ENCODE peak calls at places on chromosomes 6 and 20, in nine cellular contexts. M is adrenal gland, Q is H1, R is thyroid gland, N is uterus, X is breast epithelium, Y is endothelial cell of umbilical vein, H is upper lobe of left lung, W is sigmoid colon. J is an unnamed sample.
A peak's percentile ranks its signal among the peaks of the same experiment; 100 is the strongest.

GRCh38 chr6:36671687-36672375 is 6.7 kb upstream of the CDKN1A start:
- DNase-seq in M (no peak), N (no peak), Y (no peak), X (no peak), R (no peak), Q (no peak), W (no peak), H (no peak), J (no peak)

GRCh38 chr6:148924226-148924989 is 177.6 kb downstream of the UST start:
- DNase-seq in N (no peak), H (no peak), Y (no peak), X (no peak), M (no peak), Q (no peak), W (no peak), R (no peak), J (no peak)

GRCh38 chr6:35970181-35970580 is 49.3 kb upstream of the SRPK1 start:
- DNase-seq in N (no peak), M (peak; percentile 50), R (no peak), X (no peak), W (no peak), Q (no peak), Y (peak; percentile 81), H (no peak), J (no peak)

GRCh38 chr20:10511507-10512231 is 76.6 kb downstream of the SLX4IP start:
- DNase-seq in Q (no peak), N (peak; percentile 85), M (peak; percentile 88), W (peak; percentile 96), H (no peak), R (peak; percentile 89), X (peak; percentile 85), Y (peak; percentile 94), J (peak; percentile 79)

GRCh38 chr6:5712349-5713215 is 294.1 kb downstream of the NRN1 start:
- DNase-seq in X (no peak), M (no peak), H (no peak), W (no peak), Q (no peak), N (no peak), Y (no peak), R (no peak), J (peak; percentile 15)

GRCh38 chr6:163370807-163371206 is 43.7 kb upstream of the QKI start:
- DNase-seq in M (no peak), Q (no peak), X (no peak), H (no peak), Y (no peak), N (no peak), R (no peak), W (no peak), J (no peak)

GRCh38 chr6:2918936-2919335 is 15.8 kb upstream of the SERPINB9 start:
- DNase-seq in N (no peak), X (peak; percentile 10), W (no peak), Y (no peak), R (no peak), M (no peak), Q (no peak), H (no peak), J (no peak)

GRCh38 chr6:2848851-2849250 is 7.2 kb upstream of the SERPINB1 start:
- DNase-seq in X (no peak), M (no peak), H (no peak), R (no peak), N (no peak), W (no peak), Y (no peak), Q (no peak), J (peak; percentile 58)

GRCh38 chr6:165081944-165082532 is 227.4 kb downstream of the C6orf118 start:
- DNase-seq in Q (no peak), W (no peak), N (no peak), R (no peak), M (no peak), H (no peak), X (no peak), Y (no peak), J (no peak)

GRCh38 chr6:99334526-99335127 is 14.8 kb downstream of the FAXC start:
- DNase-seq in R (peak; percentile 16), Y (peak; percentile 49), X (no peak), W (no peak), M (peak; percentile 17), H (no peak), N (no peak), Q (no peak), J (no peak)

GRCh38 chr6:43078651-43079050 is 2.5 kb downstream of the PTK7 start:
- DNase-seq in R (no peak), H (no peak), M (no peak), W (no peak), Q (no peak), N (no peak), Y (no peak), X (no peak), J (no peak)

GRCh38 chr20:25076201-25076600 is 5.7 kb downstream of the VSX1 start:
- DNase-seq in H (no peak), Y (no peak), R (no peak), X (no peak), W (no peak), M (peak; percentile 50), Q (no peak), N (no peak), J (no peak)

DNA sequence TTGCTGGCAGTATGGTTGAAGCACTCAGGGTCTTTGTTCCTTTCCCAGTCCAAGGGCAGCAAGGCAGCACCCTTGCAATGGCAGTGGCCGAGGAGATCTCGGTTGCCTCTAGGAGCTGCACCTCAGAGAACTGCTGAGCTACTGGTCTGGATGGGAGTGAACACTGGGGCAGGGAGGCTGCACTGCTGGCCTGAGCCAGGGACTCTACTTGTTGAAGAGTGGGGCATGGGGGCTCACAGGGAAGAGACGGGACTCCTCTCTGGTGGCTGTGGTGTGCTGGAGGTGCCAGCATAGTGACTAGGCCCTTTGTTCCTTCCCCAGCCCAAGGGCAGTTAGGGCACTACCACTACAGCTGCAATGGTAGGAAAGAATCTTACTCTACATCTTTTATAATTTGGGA is 203.0 kb downstream of the ZDHHC14 start:
- DNase-seq in W (no peak), R (no peak), N (no peak), Q (no peak), M (no peak), Y (no peak), H (no peak), X (no peak), J (no peak)
- H3K27ac ChIP-seq in W (no peak overlapping the region), R (no peak overlapping the region), N (no peak overlapping the region), Q (no peak overlapping the region), M (no peak overlapping the region), Y (no peak overlapping the region), H (no peak overlapping the region), X (no peak overlapping the region), J (no peak overlapping the region)

GRCh38 chr6:837380-837779 is 144.4 kb upstream of the EXOC2 start:
- DNase-seq in R (no peak), X (no peak), Y (no peak), H (no peak), N (no peak), M (no peak), W (no peak), Q (no peak), J (no peak)

GRCh38 chr6:834190-834589 is 141.3 kb upstream of the EXOC2 start:
- DNase-seq in H (no peak), N (no peak), R (no peak), Y (no peak), M (no peak), Q (no peak), W (no peak), X (no peak), J (no peak)

GRCh38 chr6:836276-836853 is 143.4 kb upstream of the EXOC2 start:
- DNase-seq in H (no peak), Y (no peak), N (no peak), M (peak; percentile 14), Q (no peak), W (no peak), X (no peak), R (no peak), J (no peak)

GRCh38 chr6:834879-835278 is 141.9 kb upstream of the EXOC2 start:
- DNase-seq in N (no peak), X (no peak), Q (no peak), Y (no peak), R (no peak), H (no peak), W (no peak), M (peak; percentile 17), J (no peak)

GRCh38 chr6:835476-836160 is 142.7 kb upstream of the EXOC2 start:
- DNase-seq in X (no peak), R (no peak), W (no peak), M (peak; percentile 30), Y (no peak), H (no peak), N (no peak), Q (no peak), J (no peak)
- TF ChIP-seq POLR2A in X (no peak), R (no peak), W (no peak), M (no peak), Y (no peak), H (no peak), N (no peak), Q (no peak), J (no peak)

GRCh38 chr6:167506443-167507231 is 181.8 kb downstream of the TTLL2 start:
- DNase-seq in R (no peak), W (no peak), X (no peak), Q (no peak), H (no peak), M (no peak), N (no peak), Y (no peak), J (no peak)

GRCh38 chr6:167507376-167507961 is 182.6 kb downstream of the TTLL2 start:
- DNase-seq in Y (no peak), M (no peak), N (no peak), Q (no peak), W (no peak), X (no peak), H (no peak), R (no peak), J (no peak)

GRCh38 chr6:167504412-167504961 is 179.6 kb downstream of the TTLL2 start:
- DNase-seq in Y (no peak), W (no peak), X (no peak), N (no peak), M (no peak), R (no peak), Q (no peak), H (no peak), J (no peak)

GRCh38 chr6:167505199-167505598 is 180.3 kb downstream of the TTLL2 start:
- DNase-seq in N (no peak), X (no peak), M (no peak), Q (no peak), R (no peak), W (no peak), H (no peak), Y (no peak), J (no peak)

DNA sequence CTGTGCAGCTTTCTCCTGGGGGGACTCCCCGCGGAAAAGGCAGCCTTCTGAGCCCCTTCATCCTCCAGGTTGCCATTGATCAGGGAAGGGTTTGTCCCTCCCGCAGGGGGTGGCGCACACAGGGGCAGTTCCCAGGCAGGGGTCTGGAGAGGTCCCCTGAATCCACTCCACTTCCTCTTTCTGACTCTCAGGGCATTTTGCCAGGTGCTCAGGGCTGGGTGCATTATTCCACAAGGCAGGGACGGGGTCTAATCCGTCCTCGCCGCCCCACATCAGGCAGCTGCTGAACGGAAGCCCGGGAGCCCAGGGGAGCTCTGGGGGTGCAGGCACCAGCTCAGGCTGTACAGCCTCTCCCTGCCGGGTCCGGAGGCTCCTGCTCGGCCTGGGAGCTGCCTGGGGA is 180.9 kb downstream of the TTLL2 start:
- DNase-seq in Y (no peak), M (no peak), W (no peak), R (no peak), N (no peak), X (no peak), Q (no peak), H (no peak), J (no peak)
- H3K9me3 ChIP-seq in Y (no peaks in the 10 kb centered on the region), M (no peaks in the 10 kb centered on the region), W (no peaks in the 10 kb centered on the region), R (no peaks in the 10 kb centered on the region), N (no peaks in the 10 kb centered on the region), X (no peaks in the 10 kb centered on the region), Q (no peaks in the 10 kb centered on the region), H (no peaks in the 10 kb centered on the region), J (no peaks in the 10 kb centered on the region)

GRCh38 chr6:11258260-11259237 is 26.1 kb upstream of the NEDD9 start:
- DNase-seq in X (no peak), W (no peak), R (peak; percentile 64), Q (no peak), N (no peak), M (no peak), H (no peak), Y (no peak), J (peak; percentile 38)
- H3K27ac ChIP-seq in X (no peak overlapping the region), W (no peak overlapping the region), R (peak overlapping the region; percentile 50), Q (no peak overlapping the region), N (no peak overlapping the region), M (no peak overlapping the region), H (peak overlapping the region; percentile 29), Y (no peak overlapping the region), J (peak overlapping the region; percentile 64)